ENCODE peak calls at places on chromosome 20, in seven cellular contexts. Q is Calu3; T is activated CD4-positive, alpha-beta T cell treated with anti-CD3 and anti-CD28 coated beads, Interleukin-2, amount 50 U/mL, for 1 hour; D is fibroblast of lung; G is foreskin fibroblast; P is AG04450; X is T-helper 2 cell. A is an unnamed sample.

GRCh38 chr20:47358672-47359532 is 2.4 kb upstream of the ZMYND8 start:
- DNase-seq in Q (peak), T (no peak), D (peak), G (peak), P (no peak), X (no peak), A (no peak)

GRCh38 chr20:37976862-37977261 is 56.4 kb downstream of the TTI1 start:
- DNase-seq in Q (no peak), T (no peak), D (no peak), G (no peak), P (no peak), X (no peak), A (no peak)

GRCh38 chr20:61387204-61387958 is 135.3 kb downstream of the CDH4 start:
- DNase-seq in Q (no peak), T (no peak), D (peak), G (peak), P (no peak), X (no peak), A (peak)

GRCh38 chr20:25676164-25676809 is 20.4 kb downstream of the ZNF337 start:
- DNase-seq in Q (no peak), T (no peak), D (peak), G (peak), P (peak), X (no peak), A (no peak)

GRCh38 chr20:688809-689208 is 13.2 kb upstream of the SCRT2 start:
- DNase-seq in Q (no peak), T (no peak), D (peak), G (peak), P (no peak), X (no peak), A (no peak)

GRCh38 chr20:4544765-4545164 is 176.9 kb upstream of the PRND start:
- DNase-seq in Q (no peak), T (no peak), D (peak), G (peak), P (peak), X (no peak), A (no peak)

GRCh38 chr20:31948008-31948407 is 3.8 kb downstream of the PDRG1 start:
- DNase-seq in Q (no peak), T (no peak), D (no peak), G (no peak), P (no peak), X (no peak), A (no peak)

GRCh38 chr20:588932-589672 is 21.0 kb downstream of the TCF15 start:
- DNase-seq in Q (no peak), T (no peak), D (no peak), G (no peak), P (no peak), X (no peak), A (no peak)

GRCh38 chr20:45836841-45837240 is 3.2 kb downstream of the SNX21 start:
- DNase-seq in Q (no peak), T (no peak), D (peak), G (peak), P (no peak), X (no peak), A (no peak)

GRCh38 chr20:8589956-8590355 is 457.9 kb downstream of the PLCB1 start:
- DNase-seq in Q (no peak), T (no peak), D (peak), G (peak), P (no peak), X (no peak), A (no peak)

GRCh38 chr20:37598101-37598530 is 70.4 kb upstream of the BLCAP start:
- DNase-seq in Q (no peak), T (no peak), D (no peak), G (no peak), P (no peak), X (no peak), A (peak)

GRCh38 chr20:6976535-6976934 is 209.0 kb downstream of the BMP2 start:
- DNase-seq in Q (no peak), T (no peak), D (peak), G (peak), P (no peak), X (no peak), A (no peak)

GRCh38 chr20:62296724-62297448 is 5.9 kb upstream of the ADRM1 start:
- DNase-seq in Q (no peak), T (no peak), D (no peak), G (no peak), P (no peak), X (no peak), A (no peak)

GRCh38 chr20:34512266-34512954 is 3.8 kb upstream of the DYNLRB1 start:
- DNase-seq in Q (no peak), T (no peak), D (peak), G (peak), P (no peak), X (no peak), A (no peak)

A was measured in neural crest cell.